ENCODE peak calls at places on chromosomes 13 and 19, in eight cellular contexts. One of them, this sample, is unnamed.

GRCh38 chr13:35874704-35875103 is 256.5 kb downstream of the DCLK1 start:
- DNase-seq in progenitor cell of endocrine pancreas: no peak
- DNase-seq in fibroblast of mammary gland: no peak
- DNase-seq in choroid plexus epithelial cell: no peak
- DNase-seq in IMR-90: no peak
- DNase-seq in ascending aorta: no peak
- DNase-seq in OCI-LY7: no peak
- DNase-seq in psoas muscle: peak
- DNase-seq in this sample: no peak

GRCh38 chr13:31739226-31739625 is at the start of gene RXFP2:
- DNase-seq in psoas muscle: no peak
- DNase-seq in ascending aorta: no peak
- DNase-seq in OCI-LY7: no peak
- DNase-seq in IMR-90: no peak
- DNase-seq in progenitor cell of endocrine pancreas: no peak
- DNase-seq in fibroblast of mammary gland: no peak
- DNase-seq in choroid plexus epithelial cell: no peak
- DNase-seq in this sample: no peak

GRCh38 chr19:7673995-7674667 is 2.8 kb upstream of the MCEMP1 start:
- DNase-seq in fibroblast of mammary gland: peak
- DNase-seq in psoas muscle: peak
- DNase-seq in ascending aorta: peak
- DNase-seq in IMR-90: peak
- DNase-seq in OCI-LY7: peak
- DNase-seq in choroid plexus epithelial cell: peak
- DNase-seq in progenitor cell of endocrine pancreas: no peak
- DNase-seq in this sample: no peak

GRCh38 chr19:51712461-51713081 is 11.2 kb downstream of the HAS1 start:
- DNase-seq in OCI-LY7: peak
- DNase-seq in IMR-90: peak
- DNase-seq in fibroblast of mammary gland: peak
- DNase-seq in progenitor cell of endocrine pancreas: no peak
- DNase-seq in psoas muscle: no peak
- DNase-seq in ascending aorta: no peak
- DNase-seq in choroid plexus epithelial cell: peak
- DNase-seq in this sample: peak

GRCh38 chr19:51572415-51572814 is 1.3 kb downstream of the ZNF175 start:
- DNase-seq in progenitor cell of endocrine pancreas: no peak
- DNase-seq in IMR-90: peak
- DNase-seq in OCI-LY7: no peak
- DNase-seq in choroid plexus epithelial cell: peak
- DNase-seq in fibroblast of mammary gland: peak
- DNase-seq in psoas muscle: no peak
- DNase-seq in ascending aorta: no peak
- DNase-seq in this sample: no peak

GRCh38 chr13:113445791-113446487 is 7.3 kb downstream of the ADPRHL1 start:
- DNase-seq in ascending aorta: no peak
- DNase-seq in OCI-LY7: peak
- DNase-seq in psoas muscle: no peak
- DNase-seq in IMR-90: no peak
- DNase-seq in progenitor cell of endocrine pancreas: no peak
- DNase-seq in fibroblast of mammary gland: no peak
- DNase-seq in choroid plexus epithelial cell: peak
- DNase-seq in this sample: no peak

GRCh38 chr13:100673831-100674362 is 698 bp downstream of the TMTC4 start:
- DNase-seq in OCI-LY7: peak
- DNase-seq in ascending aorta: no peak
- DNase-seq in choroid plexus epithelial cell: peak
- DNase-seq in psoas muscle: peak
- DNase-seq in fibroblast of mammary gland: peak
- DNase-seq in IMR-90: peak
- DNase-seq in progenitor cell of endocrine pancreas: peak
- DNase-seq in this sample: peak

GRCh38 chr19:3655402-3656072 is 28.9 kb upstream of the CACTIN start:
- DNase-seq in OCI-LY7: no peak
- DNase-seq in progenitor cell of endocrine pancreas: no peak
- DNase-seq in IMR-90: peak
- DNase-seq in choroid plexus epithelial cell: peak
- DNase-seq in psoas muscle: peak
- DNase-seq in fibroblast of mammary gland: peak
- DNase-seq in ascending aorta: no peak
- DNase-seq in this sample: peak

GRCh38 chr13:74274946-74275345 is 140.7 kb upstream of the KLF12 start:
- DNase-seq in OCI-LY7: no peak
- DNase-seq in fibroblast of mammary gland: no peak
- DNase-seq in psoas muscle: no peak
- DNase-seq in choroid plexus epithelial cell: peak
- DNase-seq in IMR-90: no peak
- DNase-seq in ascending aorta: no peak
- DNase-seq in progenitor cell of endocrine pancreas: no peak
- DNase-seq in this sample: no peak

GRCh38 chr13:111908981-111909380 is 158.0 kb upstream of the SOX1 start:
- DNase-seq in fibroblast of mammary gland: no peak
- DNase-seq in IMR-90: no peak
- DNase-seq in ascending aorta: no peak
- DNase-seq in psoas muscle: no peak
- DNase-seq in progenitor cell of endocrine pancreas: no peak
- DNase-seq in OCI-LY7: no peak
- DNase-seq in choroid plexus epithelial cell: no peak
- DNase-seq in this sample: no peak

GRCh38 chr19:42252365-42253244 is 2.3 kb downstream of the ERF start:
- DNase-seq in choroid plexus epithelial cell: peak
- DNase-seq in IMR-90: peak
- DNase-seq in psoas muscle: no peak
- DNase-seq in ascending aorta: no peak
- DNase-seq in fibroblast of mammary gland: peak
- DNase-seq in OCI-LY7: no peak
- DNase-seq in progenitor cell of endocrine pancreas: no peak
- DNase-seq in this sample: no peak

GRCh38 chr13:90272356-90272755 is 1075.1 kb upstream of the MIR17HG start:
- DNase-seq in IMR-90: no peak
- DNase-seq in progenitor cell of endocrine pancreas: no peak
- DNase-seq in fibroblast of mammary gland: peak
- DNase-seq in choroid plexus epithelial cell: peak
- DNase-seq in OCI-LY7: no peak
- DNase-seq in psoas muscle: no peak
- DNase-seq in ascending aorta: no peak
- DNase-seq in this sample: no peak

GRCh38 chr13:101292711-101293110 is 123.6 kb downstream of the NALCN start:
- DNase-seq in progenitor cell of endocrine pancreas: no peak
- DNase-seq in ascending aorta: no peak
- DNase-seq in choroid plexus epithelial cell: no peak
- DNase-seq in fibroblast of mammary gland: no peak
- DNase-seq in OCI-LY7: no peak
- DNase-seq in psoas muscle: no peak
- DNase-seq in IMR-90: peak
- DNase-seq in this sample: no peak

GRCh38 chr13:42110410-42111155 is 62.1 kb downstream of the DGKH start:
- DNase-seq in choroid plexus epithelial cell: peak
- DNase-seq in OCI-LY7: peak
- DNase-seq in psoas muscle: no peak
- DNase-seq in IMR-90: peak
- DNase-seq in progenitor cell of endocrine pancreas: no peak
- DNase-seq in ascending aorta: no peak
- DNase-seq in fibroblast of mammary gland: peak
- DNase-seq in this sample: peak

GRCh38 chr13:95579303-95579702 is 26.8 kb downstream of the CLDN10 start:
- DNase-seq in choroid plexus epithelial cell: no peak
- DNase-seq in IMR-90: no peak
- DNase-seq in psoas muscle: no peak
- DNase-seq in progenitor cell of endocrine pancreas: no peak
- DNase-seq in ascending aorta: no peak
- DNase-seq in fibroblast of mammary gland: no peak
- DNase-seq in OCI-LY7: no peak
- DNase-seq in this sample: peak

GRCh38 chr19:51621178-51621577 is 9.0 kb downstream of the SIGLEC5 start:
- DNase-seq in choroid plexus epithelial cell: no peak
- DNase-seq in progenitor cell of endocrine pancreas: no peak
- DNase-seq in OCI-LY7: peak
- DNase-seq in psoas muscle: no peak
- DNase-seq in ascending aorta: no peak
- DNase-seq in IMR-90: no peak
- DNase-seq in fibroblast of mammary gland: no peak
- DNase-seq in this sample: peak

GRCh38 chr13:40342461-40342860 is 324.0 kb downstream of the FOXO1 start:
- DNase-seq in fibroblast of mammary gland: peak
- DNase-seq in psoas muscle: no peak
- DNase-seq in OCI-LY7: no peak
- DNase-seq in choroid plexus epithelial cell: no peak
- DNase-seq in ascending aorta: no peak
- DNase-seq in IMR-90: no peak
- DNase-seq in progenitor cell of endocrine pancreas: no peak
- DNase-seq in this sample: no peak

GRCh38 chr13:40770609-40770933 is 419 bp downstream of the MRPS31 start:
- DNase-seq in OCI-LY7: no peak
- DNase-seq in ascending aorta: no peak
- DNase-seq in choroid plexus epithelial cell: no peak
- DNase-seq in fibroblast of mammary gland: no peak
- DNase-seq in progenitor cell of endocrine pancreas: no peak
- DNase-seq in psoas muscle: no peak
- DNase-seq in IMR-90: no peak
- DNase-seq in this sample: no peak

GRCh38 chr19:49349567-49349966 is 12.6 kb downstream of the TEAD2 start:
- DNase-seq in progenitor cell of endocrine pancreas: no peak
- DNase-seq in fibroblast of mammary gland: no peak
- DNase-seq in ascending aorta: no peak
- DNase-seq in OCI-LY7: no peak
- DNase-seq in choroid plexus epithelial cell: no peak
- DNase-seq in IMR-90: no peak
- DNase-seq in psoas muscle: no peak
- DNase-seq in this sample: no peak

GRCh38 chr19:49347191-49347590 is 12.0 kb downstream of the CD37 start:
- DNase-seq in fibroblast of mammary gland: no peak
- DNase-seq in choroid plexus epithelial cell: no peak
- DNase-seq in psoas muscle: no peak
- DNase-seq in ascending aorta: no peak
- DNase-seq in IMR-90: no peak
- DNase-seq in progenitor cell of endocrine pancreas: no peak
- DNase-seq in OCI-LY7: no peak
- DNase-seq in this sample: no peak

GRCh38 chr19:49348305-49349188 is 13.3 kb downstream of the CD37 start:
- DNase-seq in OCI-LY7: peak
- DNase-seq in choroid plexus epithelial cell: no peak
- DNase-seq in psoas muscle: no peak
- DNase-seq in ascending aorta: no peak
- DNase-seq in fibroblast of mammary gland: no peak
- DNase-seq in progenitor cell of endocrine pancreas: no peak
- DNase-seq in IMR-90: no peak
- DNase-seq in this sample: no peak

GRCh38 chr19:49344516-49345423 is 9.6 kb downstream of the CD37 start:
- DNase-seq in choroid plexus epithelial cell: no peak
- DNase-seq in ascending aorta: no peak
- DNase-seq in fibroblast of mammary gland: no peak
- DNase-seq in IMR-90: no peak
- DNase-seq in OCI-LY7: no peak
- DNase-seq in progenitor cell of endocrine pancreas: no peak
- DNase-seq in psoas muscle: no peak
- DNase-seq in this sample: no peak

DNA sequence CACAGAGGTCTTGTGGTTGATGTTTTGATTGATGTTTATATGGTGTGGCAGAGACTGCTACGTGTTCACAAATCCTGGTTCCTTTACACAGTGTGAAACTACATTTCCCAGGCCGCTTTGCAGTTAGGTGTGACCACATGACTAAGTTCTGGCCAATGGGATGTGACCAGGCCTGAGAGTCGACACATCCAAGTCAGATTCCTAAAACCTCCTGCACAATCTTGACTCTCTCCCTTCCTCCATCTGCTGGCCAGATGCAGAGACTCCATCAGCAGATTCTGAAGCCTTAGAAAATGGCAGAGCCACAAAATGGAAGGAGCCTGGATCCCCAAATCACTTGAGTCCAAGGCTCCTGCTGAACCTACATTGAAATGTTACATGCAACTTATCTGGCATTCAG is 12.6 kb downstream of the CD37 start:
- DNase-seq in fibroblast of mammary gland: peak
- DNase-seq in ascending aorta: no peak
- DNase-seq in choroid plexus epithelial cell: peak
- DNase-seq in psoas muscle: no peak
- DNase-seq in IMR-90: peak
- DNase-seq in progenitor cell of endocrine pancreas: no peak
- DNase-seq in OCI-LY7: peak
- DNase-seq in this sample: peak
- TF ChIP-seq CTCF in fibroblast of mammary gland: peak
- TF ChIP-seq CTCF in ascending aorta: no peak
- TF ChIP-seq CTCF in choroid plexus epithelial cell: peak
- TF ChIP-seq CTCF in psoas muscle: no peak
- TF ChIP-seq CTCF in IMR-90: peak
- TF ChIP-seq CTCF in progenitor cell of endocrine pancreas: no peak
- TF ChIP-seq CTCF in OCI-LY7: peak
- TF ChIP-seq CTCF in this sample: no peak

GRCh38 chr19:44585371-44586141 is 27.8 kb upstream of the IGSF23 start:
- DNase-seq in fibroblast of mammary gland: peak
- DNase-seq in choroid plexus epithelial cell: peak
- DNase-seq in OCI-LY7: no peak
- DNase-seq in progenitor cell of endocrine pancreas: no peak
- DNase-seq in ascending aorta: no peak
- DNase-seq in psoas muscle: no peak
- DNase-seq in IMR-90: peak
- DNase-seq in this sample: no peak
- TF ChIP-seq CTCF in fibroblast of mammary gland: peak
- TF ChIP-seq CTCF in choroid plexus epithelial cell: peak
- TF ChIP-seq CTCF in OCI-LY7: peak
- TF ChIP-seq CTCF in progenitor cell of endocrine pancreas: no peak
- TF ChIP-seq CTCF in ascending aorta: no peak
- TF ChIP-seq CTCF in psoas muscle: no peak
- TF ChIP-seq CTCF in IMR-90: peak
- TF ChIP-seq CTCF in this sample: no peak

GRCh38 chr13:69565334-69565733 is 542.3 kb upstream of the ATXN8OS start:
- DNase-seq in OCI-LY7: peak
- DNase-seq in progenitor cell of endocrine pancreas: no peak
- DNase-seq in choroid plexus epithelial cell: peak
- DNase-seq in IMR-90: no peak
- DNase-seq in fibroblast of mammary gland: peak
- DNase-seq in ascending aorta: no peak
- DNase-seq in psoas muscle: no peak
- DNase-seq in this sample: peak
- TF ChIP-seq CTCF in OCI-LY7: peak
- TF ChIP-seq CTCF in progenitor cell of endocrine pancreas: peak
- TF ChIP-seq CTCF in choroid plexus epithelial cell: peak
- TF ChIP-seq CTCF in IMR-90: no peak
- TF ChIP-seq CTCF in fibroblast of mammary gland: no peak
- TF ChIP-seq CTCF in ascending aorta: no peak
- TF ChIP-seq CTCF in psoas muscle: no peak
- TF ChIP-seq CTCF in this sample: peak

DNA sequence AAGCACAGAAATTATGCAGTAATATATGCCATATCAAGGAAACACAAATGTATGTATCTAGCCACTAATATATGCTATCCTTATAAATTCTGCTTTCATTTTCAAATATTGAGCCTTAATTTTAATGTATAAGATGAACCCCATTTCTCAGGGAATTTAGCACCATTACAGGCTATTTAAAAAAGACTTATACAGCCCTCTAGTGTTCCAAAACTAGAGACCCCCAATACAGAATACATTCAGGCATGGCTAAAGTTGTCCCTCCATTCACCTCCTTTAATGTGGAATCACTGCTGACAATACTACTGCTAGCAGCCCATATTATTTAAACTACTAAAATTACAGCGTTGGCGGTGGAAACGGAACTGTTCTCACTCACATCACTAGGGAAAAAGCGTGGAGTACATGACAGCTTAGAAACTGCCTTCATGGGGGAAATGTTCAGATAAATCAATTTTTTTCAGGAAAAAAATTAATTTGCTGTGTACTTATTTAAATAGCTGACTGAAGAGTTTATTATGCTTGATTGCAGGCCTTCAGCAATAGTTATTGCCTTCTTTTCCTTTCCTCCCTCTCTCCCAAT is 541.0 kb downstream of the PCDH9 start:
- DNase-seq in OCI-LY7: peak
- DNase-seq in psoas muscle: no peak
- DNase-seq in fibroblast of mammary gland: peak
- DNase-seq in choroid plexus epithelial cell: peak
- DNase-seq in IMR-90: no peak
- DNase-seq in progenitor cell of endocrine pancreas: no peak
- DNase-seq in ascending aorta: no peak
- DNase-seq in this sample: no peak
- TF ChIP-seq CTCF in OCI-LY7: peak
- TF ChIP-seq CTCF in psoas muscle: peak
- TF ChIP-seq CTCF in fibroblast of mammary gland: peak
- TF ChIP-seq CTCF in choroid plexus epithelial cell: peak
- TF ChIP-seq CTCF in IMR-90: peak
- TF ChIP-seq CTCF in progenitor cell of endocrine pancreas: peak
- TF ChIP-seq CTCF in ascending aorta: no peak
- TF ChIP-seq CTCF in this sample: peak

This sample was measured in GM13977.